ENCODE peak calls at places on chromosomes 4 and X, in seven cellular contexts. One of them, this sample, is unnamed.

GRCh38 chr4:149765630-149766029 is 50.0 kb downstream of the IQCM start:
- DNase-seq in tibial artery: no peak
- DNase-seq in fibroblast of lung: peak
- DNase-seq in fibroblast of the aortic adventitia: peak
- DNase-seq in MM.1S: no peak
- DNase-seq in choroid plexus epithelial cell: peak
- DNase-seq in GM12865: no peak
- DNase-seq in this sample: peak

GRCh38 chrX:115559672-115560071 is 1.3 kb upstream of the PLS3 start:
- DNase-seq in GM12865: no peak
- DNase-seq in fibroblast of the aortic adventitia: peak
- DNase-seq in fibroblast of lung: no peak
- DNase-seq in MM.1S: no peak
- DNase-seq in choroid plexus epithelial cell: no peak
- DNase-seq in tibial artery: no peak
- DNase-seq in this sample: no peak

GRCh38 chr4:116796022-116796421 is 289.4 kb downstream of the TRAM1L1 start:
- DNase-seq in tibial artery: no peak
- DNase-seq in fibroblast of lung: no peak
- DNase-seq in MM.1S: no peak
- DNase-seq in fibroblast of the aortic adventitia: no peak
- DNase-seq in choroid plexus epithelial cell: no peak
- DNase-seq in GM12865: no peak
- DNase-seq in this sample: no peak

GRCh38 chrX:125203737-125204578 is 115.7 kb upstream of the TEX13C start:
- DNase-seq in tibial artery: peak
- DNase-seq in GM12865: no peak
- DNase-seq in fibroblast of the aortic adventitia: no peak
- DNase-seq in fibroblast of lung: no peak
- DNase-seq in choroid plexus epithelial cell: peak
- DNase-seq in MM.1S: peak
- DNase-seq in this sample: no peak

GRCh38 chr4:92060333-92060732 is 243.4 kb upstream of the GRID2 start:
- DNase-seq in MM.1S: no peak
- DNase-seq in fibroblast of the aortic adventitia: no peak
- DNase-seq in fibroblast of lung: no peak
- DNase-seq in GM12865: no peak
- DNase-seq in tibial artery: no peak
- DNase-seq in choroid plexus epithelial cell: no peak
- DNase-seq in this sample: no peak

GRCh38 chr4:40255722-40256281 is 59.0 kb downstream of the RHOH start:
- DNase-seq in MM.1S: no peak
- DNase-seq in fibroblast of lung: peak
- DNase-seq in tibial artery: no peak
- DNase-seq in GM12865: no peak
- DNase-seq in choroid plexus epithelial cell: peak
- DNase-seq in fibroblast of the aortic adventitia: peak
- DNase-seq in this sample: peak

GRCh38 chr4:16123356-16124084 is 39.7 kb upstream of the PROM1 start:
- DNase-seq in choroid plexus epithelial cell: no peak
- DNase-seq in fibroblast of the aortic adventitia: no peak
- DNase-seq in GM12865: no peak
- DNase-seq in tibial artery: no peak
- DNase-seq in fibroblast of lung: no peak
- DNase-seq in MM.1S: no peak
- DNase-seq in this sample: no peak

GRCh38 chr4:20723019-20723418 is 22.8 kb downstream of the PACRGL start:
- DNase-seq in GM12865: no peak
- DNase-seq in choroid plexus epithelial cell: peak
- DNase-seq in tibial artery: no peak
- DNase-seq in fibroblast of the aortic adventitia: no peak
- DNase-seq in fibroblast of lung: no peak
- DNase-seq in MM.1S: no peak
- DNase-seq in this sample: peak

GRCh38 chrX:38028300-38028699 is 21.9 kb downstream of the SYTL5 start:
- DNase-seq in MM.1S: no peak
- DNase-seq in GM12865: no peak
- DNase-seq in choroid plexus epithelial cell: no peak
- DNase-seq in fibroblast of lung: no peak
- DNase-seq in fibroblast of the aortic adventitia: no peak
- DNase-seq in tibial artery: no peak
- DNase-seq in this sample: no peak

GRCh38 chrX:97027384-97027922 is 143.7 kb downstream of the RPA4 start:
- DNase-seq in MM.1S: no peak
- DNase-seq in tibial artery: no peak
- DNase-seq in fibroblast of the aortic adventitia: no peak
- DNase-seq in choroid plexus epithelial cell: peak
- DNase-seq in GM12865: no peak
- DNase-seq in fibroblast of lung: no peak
- DNase-seq in this sample: no peak

GRCh38 chrX:101957174-101957573 is 25.3 kb upstream of the ZMAT1 start:
- DNase-seq in tibial artery: no peak
- DNase-seq in fibroblast of the aortic adventitia: no peak
- DNase-seq in fibroblast of lung: no peak
- DNase-seq in GM12865: no peak
- DNase-seq in MM.1S: peak
- DNase-seq in choroid plexus epithelial cell: no peak
- DNase-seq in this sample: no peak

GRCh38 chrX:24870143-24870542 is 145.6 kb downstream of the ARX start:
- DNase-seq in choroid plexus epithelial cell: peak
- DNase-seq in fibroblast of the aortic adventitia: peak
- DNase-seq in fibroblast of lung: peak
- DNase-seq in MM.1S: no peak
- DNase-seq in tibial artery: no peak
- DNase-seq in GM12865: no peak
- DNase-seq in this sample: peak

GRCh38 chr4:42628740-42629139 is 28.2 kb downstream of the ATP8A1 start:
- DNase-seq in fibroblast of the aortic adventitia: no peak
- DNase-seq in GM12865: no peak
- DNase-seq in choroid plexus epithelial cell: no peak
- DNase-seq in fibroblast of lung: no peak
- DNase-seq in tibial artery: no peak
- DNase-seq in MM.1S: no peak
- DNase-seq in this sample: no peak

GRCh38 chrX:138771042-138771441 is 59.5 kb upstream of the FGF13 start:
- DNase-seq in MM.1S: no peak
- DNase-seq in fibroblast of the aortic adventitia: peak
- DNase-seq in tibial artery: no peak
- DNase-seq in fibroblast of lung: no peak
- DNase-seq in choroid plexus epithelial cell: no peak
- DNase-seq in GM12865: no peak
- DNase-seq in this sample: peak

GRCh38 chr4:73765296-73765695 is 24.9 kb downstream of the CXCL8 start:
- DNase-seq in fibroblast of lung: no peak
- DNase-seq in tibial artery: no peak
- DNase-seq in fibroblast of the aortic adventitia: no peak
- DNase-seq in GM12865: no peak
- DNase-seq in choroid plexus epithelial cell: no peak
- DNase-seq in MM.1S: no peak
- DNase-seq in this sample: no peak

GRCh38 chr4:121070696-121071639 is 1.4 kb downstream of the NDNF start:
- DNase-seq in fibroblast of the aortic adventitia: peak
- DNase-seq in MM.1S: peak
- DNase-seq in tibial artery: peak
- DNase-seq in fibroblast of lung: peak
- DNase-seq in GM12865: no peak
- DNase-seq in choroid plexus epithelial cell: peak
- DNase-seq in this sample: peak

GRCh38 chr4:173506780-173507211 is 23.2 kb downstream of the HAND2 start:
- DNase-seq in choroid plexus epithelial cell: no peak
- DNase-seq in GM12865: no peak
- DNase-seq in fibroblast of the aortic adventitia: no peak
- DNase-seq in MM.1S: no peak
- DNase-seq in fibroblast of lung: no peak
- DNase-seq in tibial artery: no peak
- DNase-seq in this sample: no peak

GRCh38 chr4:138627096-138627495 is 384.9 kb upstream of the SLC7A11 start:
- DNase-seq in fibroblast of the aortic adventitia: no peak
- DNase-seq in MM.1S: no peak
- DNase-seq in choroid plexus epithelial cell: no peak
- DNase-seq in tibial artery: no peak
- DNase-seq in fibroblast of lung: peak
- DNase-seq in GM12865: no peak
- DNase-seq in this sample: peak

GRCh38 chr4:134465417-134465816 is 263.8 kb upstream of the PABPC4L start:
- DNase-seq in tibial artery: no peak
- DNase-seq in fibroblast of the aortic adventitia: no peak
- DNase-seq in MM.1S: no peak
- DNase-seq in GM12865: no peak
- DNase-seq in fibroblast of lung: no peak
- DNase-seq in choroid plexus epithelial cell: no peak
- DNase-seq in this sample: no peak

GRCh38 chr4:185096032-185096653 is 46.9 kb upstream of the SLC25A4 start:
- DNase-seq in tibial artery: no peak
- DNase-seq in MM.1S: peak
- DNase-seq in choroid plexus epithelial cell: peak
- DNase-seq in fibroblast of the aortic adventitia: peak
- DNase-seq in fibroblast of lung: peak
- DNase-seq in GM12865: peak
- DNase-seq in this sample: peak

GRCh38 chrX:115949900-115950822 is 220.4 kb upstream of the AGTR2 start:
- DNase-seq in MM.1S: no peak
- DNase-seq in tibial artery: no peak
- DNase-seq in GM12865: no peak
- DNase-seq in fibroblast of lung: no peak
- DNase-seq in fibroblast of the aortic adventitia: no peak
- DNase-seq in choroid plexus epithelial cell: no peak
- DNase-seq in this sample: no peak

GRCh38 chr4:139416073-139416673 is 37.7 kb upstream of the RAB33B start:
- DNase-seq in fibroblast of the aortic adventitia: peak
- DNase-seq in choroid plexus epithelial cell: peak
- DNase-seq in fibroblast of lung: peak
- DNase-seq in tibial artery: no peak
- DNase-seq in GM12865: peak
- DNase-seq in MM.1S: peak
- DNase-seq in this sample: peak

GRCh38 chr4:99885063-99885664 is 9.1 kb downstream of the LAMTOR3 start:
- DNase-seq in tibial artery: no peak
- DNase-seq in GM12865: peak
- DNase-seq in fibroblast of the aortic adventitia: peak
- DNase-seq in MM.1S: peak
- DNase-seq in choroid plexus epithelial cell: peak
- DNase-seq in fibroblast of lung: peak
- DNase-seq in this sample: peak

GRCh38 chr4:52037730-52038108 is 380 bp downstream of the SGCB start:
- DNase-seq in tibial artery: peak
- DNase-seq in fibroblast of the aortic adventitia: peak
- DNase-seq in choroid plexus epithelial cell: peak
- DNase-seq in GM12865: peak
- DNase-seq in fibroblast of lung: peak
- DNase-seq in MM.1S: peak
- DNase-seq in this sample: peak

GRCh38 chrX:150870487-150871340 is 27.8 kb downstream of the CD99L2 start:
- DNase-seq in fibroblast of lung: peak
- DNase-seq in tibial artery: no peak
- DNase-seq in MM.1S: no peak
- DNase-seq in GM12865: no peak
- DNase-seq in choroid plexus epithelial cell: peak
- DNase-seq in fibroblast of the aortic adventitia: no peak
- DNase-seq in this sample: peak

DNA sequence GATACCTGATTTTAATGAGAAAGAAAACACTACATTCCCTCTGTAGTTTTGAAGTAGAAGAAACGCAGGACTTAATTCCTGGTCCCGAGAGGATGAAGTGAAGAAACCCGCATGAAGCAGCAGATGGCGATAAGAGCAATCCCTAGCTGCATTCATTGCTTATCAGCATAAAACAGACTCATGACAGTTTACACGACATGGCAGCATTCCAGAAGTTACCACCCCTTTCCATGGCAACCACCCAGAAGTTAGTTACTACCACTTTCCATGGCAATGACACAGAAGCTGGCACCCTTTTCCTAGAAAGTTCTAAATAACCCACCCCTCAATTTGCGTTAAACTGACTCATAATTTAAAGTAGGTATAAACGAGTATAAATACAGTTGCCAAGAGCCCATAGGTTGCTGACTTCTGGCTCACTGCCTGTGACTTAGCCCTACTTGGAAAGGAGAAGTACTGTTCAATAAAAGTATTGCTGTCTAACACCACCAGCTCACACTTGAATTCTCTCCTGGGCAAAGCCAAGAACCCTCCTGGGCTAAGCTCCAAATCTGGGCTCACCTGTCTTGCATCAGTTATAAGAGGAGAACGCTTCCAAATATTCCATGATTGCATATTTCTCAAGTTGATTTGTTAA is 5.5 kb upstream of the XAGE2 start:
- DNase-seq in MM.1S: no peak
- DNase-seq in fibroblast of the aortic adventitia: peak
- DNase-seq in choroid plexus epithelial cell: peak
- DNase-seq in GM12865: no peak
- DNase-seq in tibial artery: no peak
- DNase-seq in fibroblast of lung: peak
- DNase-seq in this sample: peak
- TF ChIP-seq CTCF in MM.1S: no peak
- TF ChIP-seq CTCF in fibroblast of the aortic adventitia: no peak
- TF ChIP-seq CTCF in choroid plexus epithelial cell: peak
- TF ChIP-seq CTCF in GM12865: no peak
- TF ChIP-seq CTCF in tibial artery: no peak
- TF ChIP-seq CTCF in fibroblast of lung: no peak
- TF ChIP-seq CTCF in this sample: peak

GRCh38 chr4:152385551-152385950 is 150.3 kb downstream of the FBXW7 start:
- DNase-seq in MM.1S: no peak
- DNase-seq in fibroblast of lung: peak
- DNase-seq in choroid plexus epithelial cell: peak
- DNase-seq in GM12865: no peak
- DNase-seq in tibial artery: no peak
- DNase-seq in fibroblast of the aortic adventitia: peak
- DNase-seq in this sample: peak
- TF ChIP-seq CTCF in MM.1S: peak
- TF ChIP-seq CTCF in fibroblast of lung: peak
- TF ChIP-seq CTCF in choroid plexus epithelial cell: peak
- TF ChIP-seq CTCF in GM12865: peak
- TF ChIP-seq CTCF in tibial artery: peak
- TF ChIP-seq CTCF in fibroblast of the aortic adventitia: peak
- TF ChIP-seq CTCF in this sample: peak

GRCh38 chr4:150960818-150961217 is 54.3 kb downstream of the LRBA start:
- DNase-seq in fibroblast of the aortic adventitia: no peak
- DNase-seq in fibroblast of lung: peak
- DNase-seq in GM12865: peak
- DNase-seq in tibial artery: no peak
- DNase-seq in choroid plexus epithelial cell: peak
- DNase-seq in MM.1S: peak
- DNase-seq in this sample: peak
- TF ChIP-seq CTCF in fibroblast of the aortic adventitia: peak
- TF ChIP-seq CTCF in fibroblast of lung: peak
- TF ChIP-seq CTCF in GM12865: peak
- TF ChIP-seq CTCF in tibial artery: no peak
- TF ChIP-seq CTCF in choroid plexus epithelial cell: peak
- TF ChIP-seq CTCF in MM.1S: peak
- TF ChIP-seq CTCF in this sample: peak

DNA sequence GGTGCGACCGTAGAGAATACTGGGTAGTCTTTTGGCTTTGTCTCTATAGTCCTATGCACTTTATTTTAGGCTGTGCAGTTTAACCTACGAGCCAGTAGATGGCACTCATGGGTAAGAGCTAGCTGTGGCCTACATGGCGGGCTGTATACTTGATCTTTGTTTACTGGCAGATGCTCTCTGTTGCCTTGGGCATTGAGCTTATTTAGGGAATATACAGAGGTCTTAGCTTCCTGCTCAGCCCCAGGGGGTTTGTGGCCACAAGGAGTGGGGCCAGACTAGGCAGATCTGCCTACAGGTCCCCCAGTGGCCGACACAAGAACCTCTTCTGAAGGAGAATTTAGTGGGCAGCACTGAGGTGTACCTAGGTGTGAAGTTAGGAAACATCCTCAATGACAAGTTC is 227.6 kb upstream of the HDX start:
- DNase-seq in fibroblast of the aortic adventitia: peak
- DNase-seq in GM12865: peak
- DNase-seq in tibial artery: peak
- DNase-seq in choroid plexus epithelial cell: peak
- DNase-seq in fibroblast of lung: peak
- DNase-seq in MM.1S: peak
- DNase-seq in this sample: peak
- TF ChIP-seq CTCF in fibroblast of the aortic adventitia: peak
- TF ChIP-seq CTCF in GM12865: peak
- TF ChIP-seq CTCF in tibial artery: peak
- TF ChIP-seq CTCF in choroid plexus epithelial cell: peak
- TF ChIP-seq CTCF in fibroblast of lung: peak
- TF ChIP-seq CTCF in MM.1S: peak
- TF ChIP-seq CTCF in this sample: peak

This sample was measured in fibroblast of mammary gland.